ENCODE peak calls at places on chromosomes 12 and 14, in six cellular contexts. S, K, N, Q, O and A are unnamed samples.
A peak's percentile ranks its signal among the peaks of the same experiment; 100 is the strongest.

GRCh38 chr12:25775968-25776367 is 182.5 kb upstream of the RASSF8 start:
- DNase-seq in S (no peak), K (no peak), N (no peak), Q (no peak), O (no peak), A (no peak)

GRCh38 chr12:89883630-89884364 is 175.2 kb upstream of the ATP2B1 start:
- DNase-seq in S (no peak), K (no peak), N (no peak), Q (no peak), O (no peak), A (no peak)

GRCh38 chr12:1281683-1282366 is 290.8 kb downstream of the ERC1 start:
- DNase-seq in S (no peak), K (no peak), N (no peak), Q (no peak), O (peak; percentile 61), A (no peak)

GRCh38 chr12:93089805-93090569 is 160.9 kb upstream of the EEA1 start:
- DNase-seq in S (peak; percentile 83), K (no peak), N (peak; percentile 55), Q (no peak), O (peak; percentile 80), A (no peak)

GRCh38 chr12:129693731-129694130 is 210.1 kb downstream of the TMEM132D start:
- DNase-seq in S (no peak), K (no peak), N (no peak), Q (no peak), O (no peak), A (no peak)

GRCh38 chr12:57072661-57073060 is 5.9 kb downstream of the NEMP1 start:
- DNase-seq in S (no peak), K (no peak), N (no peak), Q (no peak), O (no peak), A (no peak)

GRCh38 chr14:33363687-33364086 is 425.0 kb downstream of the NPAS3 start:
- DNase-seq in S (no peak), K (no peak), N (no peak), Q (no peak), O (no peak), A (no peak)

GRCh38 chr12:103833095-103833777 is 7.8 kb downstream of the NT5DC3 start:
- DNase-seq in S (no peak), K (no peak), N (no peak), Q (no peak), O (no peak), A (no peak)

GRCh38 chr12:40999212-40999611 is 188.9 kb upstream of the PDZRN4 start:
- DNase-seq in S (no peak), K (no peak), N (no peak), Q (no peak), O (no peak), A (no peak)

GRCh38 chr12:116561181-116561821 is 2.1 kb downstream of the MAP1LC3B2 start:
- DNase-seq in S (no peak), K (no peak), N (no peak), Q (no peak), O (no peak), A (no peak)

DNA sequence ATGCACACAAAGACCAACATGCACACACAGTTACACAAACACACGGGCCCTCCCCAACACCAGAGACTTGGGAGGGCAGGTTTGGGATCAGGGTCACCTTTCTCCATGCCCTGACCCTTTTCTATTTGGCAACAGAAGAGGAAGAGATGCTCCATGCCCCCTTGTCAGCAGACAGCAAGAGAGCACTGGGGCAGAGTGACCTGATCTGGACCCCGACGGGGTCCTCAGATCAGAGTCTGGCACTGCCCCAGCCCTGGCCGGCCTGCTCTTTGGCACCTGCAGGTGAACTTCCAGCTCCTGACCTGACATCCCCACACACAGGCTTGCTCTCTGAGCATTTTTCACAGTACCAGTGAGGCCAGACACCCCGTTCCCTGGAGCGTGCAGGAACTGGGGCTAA is 21.4 kb downstream of the ADCY6 start:
- DNase-seq in S (no peak), K (no peak), N (no peak), Q (no peak), O (no peak), A (no peak)
- H3K27ac ChIP-seq in S (no peak overlapping the region), K (no peak overlapping the region), N (peak overlapping the region; percentile 51), Q (peak overlapping the region; percentile 47), O (no peak overlapping the region), A (no peak overlapping the region)

GRCh38 chr14:78835909-78836308 is 665.7 kb downstream of the NRXN3 start:
- DNase-seq in S (no peak), K (no peak), N (no peak), Q (no peak), O (no peak), A (no peak)
- H3K27ac ChIP-seq in S (no peak overlapping the region), K (no peak overlapping the region), N (no peak overlapping the region), Q (no peak overlapping the region), O (no peak overlapping the region), A (no peak overlapping the region)

GRCh38 chr12:7959278-7960063 is 23.5 kb upstream of the SLC2A3 start:
- DNase-seq in S (peak; percentile 70), K (peak; percentile 29), N (peak; percentile 51), Q (no peak), O (no peak), A (no peak)
- H3K27ac ChIP-seq in S (peak overlapping the region; percentile 92), K (peak overlapping the region; percentile 43), N (no peak overlapping the region), Q (no peak overlapping the region), O (no peak overlapping the region), A (no peak overlapping the region)

DNA sequence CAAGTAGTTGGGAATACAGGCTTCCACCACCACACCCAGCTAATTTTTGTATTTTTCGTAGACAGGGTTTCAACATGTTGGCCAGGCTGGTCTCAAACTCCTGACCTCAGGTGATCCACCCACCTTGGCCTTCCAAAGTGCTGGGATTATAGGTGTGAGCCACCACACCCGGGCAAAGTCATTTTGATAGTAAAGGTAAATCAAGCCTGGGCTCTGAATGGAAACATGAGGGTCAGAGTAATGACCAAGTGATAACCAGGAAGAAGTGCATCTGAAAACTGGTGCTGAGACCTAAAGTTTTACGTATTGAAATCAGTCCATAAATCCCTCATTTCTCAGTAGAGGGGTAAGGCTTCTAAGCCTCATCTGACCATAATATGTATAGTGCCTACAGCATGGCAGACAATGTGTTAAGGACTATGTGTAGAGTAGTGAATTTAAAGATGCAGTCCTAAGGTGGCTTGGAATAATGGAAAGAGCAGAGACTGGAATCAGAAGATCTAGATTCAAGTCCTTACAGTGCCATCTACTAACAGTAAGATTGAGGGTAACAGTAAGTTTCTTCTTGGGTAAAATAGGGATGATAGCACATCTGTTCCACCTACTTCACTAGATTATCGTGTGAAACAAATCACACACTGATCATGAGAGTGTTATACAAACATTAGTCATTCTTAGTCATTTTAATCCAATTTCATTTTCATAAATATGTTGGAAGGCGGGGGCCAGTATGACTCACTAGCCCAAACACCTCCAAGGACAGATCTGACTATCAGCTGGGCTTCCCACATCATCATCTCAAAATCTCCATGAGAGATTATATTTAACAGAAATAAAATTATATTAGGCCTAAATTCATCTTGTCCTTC is 11.2 kb downstream of the MAP4K5 start:
- DNase-seq in S (peak; percentile 65), K (no peak), N (peak; percentile 85), Q (no peak), O (peak; percentile 54), A (no peak)
- H3K27ac ChIP-seq in S (peak overlapping the region; percentile 72), K (peak overlapping the region; percentile 39), N (peak overlapping the region; percentile 52), Q (peak overlapping the region; percentile 15), O (peak overlapping the region; percentile 42), A (no peak overlapping the region)

GRCh38 chr14:94656043-94656442 is 43.9 kb downstream of the SERPINA3 start:
- DNase-seq in S (no peak), K (no peak), N (no peak), Q (no peak), O (no peak), A (no peak)

GRCh38 chr14:94653321-94653720 is 41.1 kb downstream of the SERPINA3 start:
- DNase-seq in S (no peak), K (no peak), N (no peak), Q (no peak), O (no peak), A (no peak)

GRCh38 chr14:94655169-94655710 is 43.0 kb downstream of the SERPINA3 start:
- DNase-seq in S (no peak), K (no peak), N (no peak), Q (no peak), O (no peak), A (no peak)

GRCh38 chr14:94650806-94651805 is 38.9 kb downstream of the SERPINA3 start:
- DNase-seq in S (no peak), K (no peak), N (no peak), Q (no peak), O (no peak), A (no peak)

DNA sequence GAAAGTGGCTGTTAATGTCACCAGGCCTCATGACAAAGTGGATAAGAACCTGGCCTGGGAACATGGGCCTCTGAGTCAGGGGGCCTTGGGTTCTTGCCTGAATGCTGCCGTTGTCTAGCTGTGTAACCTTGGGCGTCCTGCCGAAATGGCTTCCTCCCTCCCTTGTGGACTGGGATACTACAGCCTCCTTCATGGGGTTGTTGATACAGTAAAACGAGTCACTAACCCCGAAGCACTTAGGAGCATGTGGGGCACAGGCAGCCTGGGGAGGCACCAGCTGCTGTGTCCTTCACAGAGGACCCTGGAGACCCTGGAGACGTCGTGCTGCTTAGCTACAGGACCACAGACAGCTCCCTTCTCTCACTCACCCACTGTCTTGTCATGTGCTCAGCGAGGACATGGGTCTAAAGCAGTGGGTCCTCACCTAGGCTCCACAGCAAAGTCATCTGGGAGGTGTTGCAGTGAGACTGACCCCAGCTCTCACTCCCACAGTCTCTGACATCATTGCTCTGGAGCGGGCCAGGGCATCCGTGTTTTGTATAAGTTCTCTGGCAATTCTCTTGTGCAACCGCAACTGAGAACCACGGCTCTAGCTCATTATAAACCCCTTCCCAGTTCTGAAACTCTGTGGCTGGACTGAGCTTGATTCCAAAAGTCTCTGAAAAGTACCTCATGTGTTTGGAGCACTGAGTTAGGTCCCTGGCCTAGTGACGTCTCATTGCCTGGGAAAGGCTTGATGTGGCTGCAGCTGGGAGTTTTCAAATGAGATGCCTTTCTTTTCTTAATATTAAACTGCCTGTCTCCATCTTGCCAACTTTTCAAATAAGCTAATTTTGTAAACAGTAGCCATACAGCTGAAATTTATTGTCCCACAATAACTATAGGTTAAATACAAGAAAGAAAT is 42.1 kb downstream of the SERPINA3 start:
- DNase-seq in S (no peak), K (no peak), N (no peak), Q (no peak), O (no peak), A (no peak)
- H3K27ac ChIP-seq in S (no peak overlapping the region), K (no peak overlapping the region), N (no peak overlapping the region), Q (no peak overlapping the region), O (no peak overlapping the region), A (no peak overlapping the region)

GRCh38 chr14:21721504-21721903 is 47.9 kb upstream of the OR4E1 start:
- DNase-seq in S (no peak), K (no peak), N (no peak), Q (no peak), O (no peak), A (no peak)
- H3K27ac ChIP-seq in S (no peak overlapping the region), K (no peak overlapping the region), N (no peak overlapping the region), Q (no peak overlapping the region), O (no peak overlapping the region), A (no peak overlapping the region)

GRCh38 chr12:13195244-13195643 is 1.3 kb upstream of the EMP1 start:
- DNase-seq in S (no peak), K (no peak), N (no peak), Q (no peak), O (no peak), A (no peak)
- H3K27ac ChIP-seq in S (no peak overlapping the region), K (no peak overlapping the region), N (no peak overlapping the region), Q (peak overlapping the region; percentile 99), O (peak overlapping the region; percentile 96), A (no peak overlapping the region)

GRCh38 chr12:105083551-105084105 is 630 bp downstream of the ALDH1L2 start:
- DNase-seq in S (no peak), K (no peak), N (no peak), Q (peak; percentile 68), O (peak; percentile 45), A (peak; percentile 27)
- H3K27ac ChIP-seq in S (no peak overlapping the region), K (peak overlapping the region; percentile 48), N (peak overlapping the region; percentile 56), Q (no peak overlapping the region), O (peak overlapping the region; percentile 82), A (no peak overlapping the region)